ENCODE peak calls at places on chromosomes 4 and X, in five cellular contexts. X is neuronal stem cell, L is H9, D is IMR-90, T is H1. Z is an unnamed sample.

GRCh38 chrX:72276478-72276953 is 532 bp downstream of the RPS4X start:
- DNase-seq in X (no peak), L (no peak), D (no peak), T (no peak), Z (no peak)

GRCh38 chr4:152073738-152074137 is 312.9 kb upstream of the GATB start:
- DNase-seq in X (no peak), L (no peak), D (peak), T (no peak), Z (no peak)

GRCh38 chr4:90174622-90175023 is 47.4 kb downstream of the CCSER1 start:
- DNase-seq in X (no peak), L (no peak), D (no peak), T (no peak), Z (no peak)

GRCh38 chrX:18698762-18699650 is 8.4 kb upstream of the PPEF1 start:
- DNase-seq in X (no peak), L (no peak), D (no peak), T (no peak), Z (no peak)

GRCh38 chrX:75784689-75785491 is at the start of gene MAGEE2:
- DNase-seq in X (no peak), L (no peak), D (no peak), T (no peak), Z (no peak)

GRCh38 chr4:152935661-152936445 is at the start of gene FHDC1:
- DNase-seq in X (peak), L (peak), D (no peak), T (no peak), Z (peak)

GRCh38 chrX:79161655-79162054 is 17.2 kb downstream of the GPR174 start:
- DNase-seq in X (no peak), L (no peak), D (no peak), T (no peak), Z (no peak)

GRCh38 chr4:172042714-172043114 is 229.5 kb downstream of the GALNTL6 start:
- DNase-seq in X (no peak), L (no peak), D (no peak), T (no peak), Z (no peak)

GRCh38 chrX:20252392-20253231 is 14.1 kb downstream of the RPS6KA3 start:
- DNase-seq in X (no peak), L (peak), D (peak), T (peak), Z (peak)

GRCh38 chr4:48290146-48290772 is 20.6 kb upstream of the TEC start:
- DNase-seq in X (no peak), L (no peak), D (no peak), T (no peak), Z (no peak)

GRCh38 chr4:38308728-38309315 is 348.6 kb downstream of the PTTG2 start:
- DNase-seq in X (no peak), L (no peak), D (peak), T (no peak), Z (peak)

GRCh38 chr4:105060628-105061027 is 86.0 kb upstream of the TET2 start:
- DNase-seq in X (no peak), L (no peak), D (peak), T (no peak), Z (no peak)

GRCh38 chr4:78237360-78237759 is 180.2 kb downstream of the FRAS1 start:
- DNase-seq in X (no peak), L (no peak), D (no peak), T (no peak), Z (no peak)

GRCh38 chr4:123060039-123060770 is 137.8 kb upstream of the NUDT6 start:
- DNase-seq in X (no peak), L (peak), D (no peak), T (no peak), Z (no peak)

GRCh38 chrX:28854637-28855036 is 267.4 kb downstream of the IL1RAPL1 start:
- DNase-seq in X (no peak), L (no peak), D (peak), T (no peak), Z (no peak)

GRCh38 chrX:77742788-77743476 is 43.1 kb downstream of the ATRX start:
- DNase-seq in X (no peak), L (no peak), D (no peak), T (no peak), Z (no peak)

GRCh38 chr4:181685911-181686310 is 557.3 kb upstream of the TENM3 start:
- DNase-seq in X (no peak), L (no peak), D (peak), T (no peak), Z (peak)

GRCh38 chr4:146343199-146343598 is 128.9 kb downstream of the REELD1 start:
- DNase-seq in X (no peak), L (no peak), D (no peak), T (no peak), Z (no peak)

GRCh38 chr4:43776371-43776770 is 672.2 kb downstream of the KCTD8 start:
- DNase-seq in X (no peak), L (no peak), D (peak), T (no peak), Z (peak)

GRCh38 chr4:46211406-46211805 is 87.6 kb upstream of the GABRG1 start:
- DNase-seq in X (no peak), L (no peak), D (no peak), T (no peak), Z (peak)

GRCh38 chr4:26827798-26828197 is 32.8 kb upstream of the STIM2 start:
- DNase-seq in X (no peak), L (no peak), D (no peak), T (no peak), Z (no peak)

GRCh38 chr4:118997601-118998000 is 108.9 kb downstream of the SYNPO2 start:
- DNase-seq in X (no peak), L (no peak), D (peak), T (no peak), Z (peak)

GRCh38 chr4:57080781-57081650 is 29.2 kb downstream of the IGFBP7 start:
- DNase-seq in X (no peak), L (no peak), D (peak), T (no peak), Z (peak)

GRCh38 chrX:16479206-16479869 is 170.6 kb upstream of the S100G start:
- DNase-seq in X (no peak), L (no peak), D (peak), T (no peak), Z (peak)

GRCh38 chr4:76590847-76591281 is 155.8 kb downstream of the SHROOM3 start:
- DNase-seq in X (no peak), L (no peak), D (peak), T (no peak), Z (no peak)

GRCh38 chrX:11464360-11464759 is 171.1 kb downstream of the AMELX start:
- DNase-seq in X (no peak), L (no peak), D (no peak), T (no peak), Z (no peak)

GRCh38 chrX:47749185-47749967 is 87.3 kb upstream of the ZNF81 start:
- DNase-seq in X (no peak), L (no peak), D (peak), T (no peak), Z (peak)

GRCh38 chr4:53185853-53186590 is 179.8 kb downstream of the SCFD2 start:
- DNase-seq in X (no peak), L (no peak), D (peak), T (no peak), Z (no peak)

GRCh38 chr4:80232707-80233370 is 33.6 kb upstream of the FGF5 start:
- DNase-seq in X (no peak), L (no peak), D (no peak), T (no peak), Z (no peak)

GRCh38 chr4:170109586-170110289 is 20.0 kb upstream of the AADAT start:
- DNase-seq in X (no peak), L (no peak), D (no peak), T (no peak), Z (no peak)

GRCh38 chr4:125456075-125456474 is 141.3 kb downstream of the FAT4 start:
- DNase-seq in X (no peak), L (no peak), D (no peak), T (no peak), Z (no peak)

GRCh38 chr4:157961591-157961990 is 211.2 kb downstream of the GASK1B start:
- DNase-seq in X (no peak), L (no peak), D (no peak), T (no peak), Z (no peak)

GRCh38 chrX:152220612-152221011 is 82.2 kb upstream of the MAGEA10 start:
- DNase-seq in X (no peak), L (no peak), D (no peak), T (no peak), Z (no peak)

GRCh38 chr4:73891739-73892405 is 22.7 kb downstream of the CXCL1 start:
- DNase-seq in X (no peak), L (no peak), D (peak), T (no peak), Z (peak)

GRCh38 chrX:22699591-22700091 is 300.1 kb upstream of the DDX53 start:
- DNase-seq in X (no peak), L (no peak), D (peak), T (no peak), Z (peak)

GRCh38 chrX:64204701-64205440 is 637 bp downstream of the AMER1 start:
- DNase-seq in X (no peak), L (peak), D (peak), T (no peak), Z (peak)

GRCh38 chr4:24321637-24322036 is 262.7 kb downstream of the DHX15 start:
- DNase-seq in X (peak), L (no peak), D (no peak), T (no peak), Z (no peak)
- H2BK15ac ChIP-seq in X (no peak), L (no peak), D (no peak), T (no peak), Z (no peak)

DNA sequence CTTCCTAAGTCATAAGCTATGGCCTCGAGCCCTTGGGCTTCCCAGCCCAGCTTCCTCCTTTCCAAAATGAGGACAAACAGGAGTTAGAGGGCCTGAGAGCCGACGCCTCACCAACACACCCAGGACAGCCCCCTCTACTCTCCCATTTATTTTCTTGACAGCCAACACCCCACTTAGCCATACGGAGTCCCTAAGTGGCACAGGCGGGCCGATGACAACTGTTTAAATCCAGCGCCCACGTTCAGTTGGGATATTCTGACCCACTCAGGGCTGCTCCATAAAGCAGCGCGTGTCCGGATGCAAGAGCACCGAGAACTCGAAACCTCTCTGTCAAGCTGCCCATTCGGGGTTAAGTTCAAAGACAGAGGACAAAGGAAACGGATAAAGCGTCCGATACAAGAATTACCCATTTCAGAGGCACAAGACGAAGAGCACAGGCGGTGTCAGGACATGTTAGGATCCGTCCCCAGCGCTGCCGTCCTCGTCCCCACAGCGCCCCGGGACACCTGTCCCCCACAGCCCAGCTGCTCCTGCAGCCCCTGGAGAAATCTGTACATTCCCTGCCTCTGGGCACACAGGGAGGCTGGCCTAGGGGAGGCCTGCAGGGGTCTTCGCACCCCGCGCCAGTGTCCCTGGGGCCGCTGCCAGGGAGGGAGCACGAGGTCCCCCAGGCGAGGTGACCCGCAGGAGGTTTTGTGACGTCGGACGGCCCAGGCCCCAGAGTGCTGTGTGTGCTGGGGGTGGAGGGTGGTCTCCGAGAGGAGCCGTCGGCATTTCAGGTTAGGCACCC is 1.2 kb downstream of the PRKX start:
- DNase-seq in X (no peak), L (no peak), D (peak), T (no peak), Z (peak)
- H2BK120ac ChIP-seq in X (no peak), L (no peak), D (no peak), T (no peak), Z (no peak)

DNA sequence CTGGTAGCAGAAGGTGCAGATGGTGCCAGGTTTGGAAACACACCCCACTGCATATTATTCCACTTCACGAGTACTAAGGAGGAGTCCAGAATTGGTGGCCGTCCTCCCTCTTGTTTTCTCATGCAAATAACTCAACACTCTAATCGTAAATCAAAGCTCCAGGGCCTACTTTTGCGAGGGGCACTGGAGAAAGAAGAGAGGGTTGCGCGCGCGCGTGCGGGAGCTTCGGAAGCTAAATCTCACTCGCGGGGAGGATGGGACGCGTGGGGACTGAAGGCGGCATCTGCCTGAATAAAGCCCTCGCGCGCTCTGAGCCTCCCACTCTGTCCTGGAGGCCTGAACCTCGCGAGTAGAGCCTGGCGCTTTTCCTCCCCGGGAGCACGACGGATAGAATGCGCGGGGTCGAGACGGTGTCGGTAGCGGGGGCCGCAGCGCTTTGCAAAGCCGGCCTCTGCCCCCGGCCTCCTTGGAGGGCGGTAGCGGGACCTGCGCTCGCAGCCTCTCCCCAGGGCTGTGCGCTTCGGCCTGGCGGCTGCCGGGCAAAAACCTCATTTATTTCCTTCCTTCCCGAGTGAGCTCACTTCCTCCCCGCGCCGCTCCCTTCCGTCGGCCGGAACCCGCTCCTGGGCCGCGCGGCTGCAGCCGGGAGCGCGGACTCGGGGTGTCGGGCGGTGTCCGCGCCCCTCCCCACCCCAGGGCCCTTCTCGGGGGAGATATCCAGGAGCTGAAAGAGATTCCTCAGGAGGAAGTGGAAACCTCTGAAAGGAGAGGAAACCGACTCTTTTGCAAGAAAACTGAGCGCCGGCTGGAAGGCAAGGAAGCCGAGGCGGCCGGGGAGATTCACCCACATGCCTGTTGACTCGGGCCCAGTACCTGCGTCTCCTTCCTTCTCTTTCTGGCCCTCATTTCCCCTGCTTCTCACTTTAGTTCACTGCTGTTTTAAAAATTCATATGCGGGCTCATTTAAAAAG is 20.7 kb downstream of the HAND2 start:
- DNase-seq in X (no peak), L (no peak), D (no peak), T (no peak), Z (peak)
- H4K91ac ChIP-seq in X (no peak), L (no peak), D (no peak), T (no peak), Z (peak)

GRCh38 chr4:110088670-110089069 is 109.7 kb downstream of the ELOVL6 start:
- DNase-seq in X (no peak), L (no peak), D (peak), T (no peak), Z (peak)
- H2BK15ac ChIP-seq in X (no peak), L (no peak), D (no peak), T (no peak), Z (no peak)

GRCh38 chrX:130053236-130053635 is 57.1 kb downstream of the ELF4 start:
- DNase-seq in X (no peak), L (no peak), D (no peak), T (no peak), Z (no peak)

GRCh38 chrX:130058667-130059066 is 51.6 kb downstream of the ELF4 start:
- DNase-seq in X (no peak), L (no peak), D (no peak), T (no peak), Z (no peak)

GRCh38 chrX:130055899-130056298 is 54.4 kb downstream of the ELF4 start:
- DNase-seq in X (no peak), L (peak), D (no peak), T (no peak), Z (no peak)

GRCh38 chrX:130057209-130057608 is 53.1 kb downstream of the ELF4 start:
- DNase-seq in X (no peak), L (no peak), D (no peak), T (no peak), Z (peak)

DNA sequence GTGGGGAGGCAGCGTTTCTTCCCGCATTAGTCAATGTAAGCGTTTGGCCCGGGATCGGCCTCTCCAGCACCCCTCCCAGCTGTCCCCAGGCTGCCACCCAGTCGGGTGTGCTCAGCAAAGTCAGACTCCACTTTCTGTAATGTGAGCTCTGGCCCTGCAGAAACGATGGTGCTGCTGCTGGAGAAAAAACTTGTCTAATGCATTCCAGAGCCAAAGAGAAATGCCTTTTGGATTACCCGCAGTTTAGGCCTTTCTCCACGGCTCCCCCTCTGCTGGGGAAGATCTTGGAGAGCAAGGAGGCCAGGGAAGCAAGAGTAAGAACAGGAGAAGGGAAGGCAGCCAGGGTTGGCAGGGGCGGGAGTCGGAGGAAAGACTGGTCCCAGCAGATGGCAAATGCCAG is 55.2 kb downstream of the ELF4 start:
- DNase-seq in X (no peak), L (no peak), D (peak), T (no peak), Z (peak)
- H2BK120ac ChIP-seq in X (no peak), L (no peak), D (no peak), T (no peak), Z (no peak)

GRCh38 chr4:7759635-7760034 is 180.0 kb downstream of the AFAP1 start:
- DNase-seq in X (no peak), L (no peak), D (no peak), T (no peak), Z (no peak)

GRCh38 chr4:7761312-7761711 is 178.3 kb downstream of the AFAP1 start:
- DNase-seq in X (no peak), L (no peak), D (no peak), T (no peak), Z (no peak)

GRCh38 chr4:7759221-7759620 is 180.4 kb downstream of the AFAP1 start:
- DNase-seq in X (no peak), L (no peak), D (no peak), T (no peak), Z (no peak)

GRCh38 chr4:7760706-7761105 is 179.0 kb downstream of the AFAP1 start:
- DNase-seq in X (no peak), L (no peak), D (no peak), T (no peak), Z (no peak)

DNA sequence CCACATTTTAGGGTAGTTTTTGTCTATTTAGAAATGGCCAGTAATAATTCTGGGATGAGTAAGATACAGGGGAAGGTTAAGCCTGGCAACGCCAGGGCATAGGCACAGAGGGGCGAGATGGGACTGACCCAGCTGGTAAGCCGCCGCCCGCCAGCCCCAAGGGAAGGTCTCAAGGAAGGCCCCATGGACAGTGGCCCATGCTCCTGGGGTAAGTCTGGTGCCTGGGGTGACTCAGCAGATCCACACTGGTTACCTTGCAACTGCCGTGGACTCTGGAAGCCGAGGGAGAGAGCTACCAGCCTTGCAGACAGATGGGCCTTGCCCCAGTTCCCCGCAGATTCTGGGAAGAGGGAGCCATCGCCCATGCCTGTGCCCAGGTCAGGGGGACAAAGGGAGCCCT is 179.4 kb downstream of the AFAP1 start:
- DNase-seq in X (no peak), L (no peak), D (no peak), T (no peak), Z (no peak)
- H4K91ac ChIP-seq in X (no peak), L (no peak), D (no peak), T (no peak), Z (no peak)

GRCh38 chrX:39731735-39732134 is 366.0 kb downstream of the BCOR start:
- DNase-seq in X (no peak), L (no peak), D (no peak), T (no peak), Z (peak)
- H2BK15ac ChIP-seq in X (no peak), L (no peak), D (no peak), T (no peak), Z (no peak)